ENCODE peak calls at places on chromosomes 2 and 18, in seven cellular contexts. One of them, this sample, is unnamed.

GRCh38 chr2:98009887-98010760 is 14.4 kb upstream of the TMEM131 start:
- DNase-seq in ovary: no peak
- DNase-seq in bronchial epithelial cell: no peak
- DNase-seq in CD8-positive, alpha-beta T cell: no peak
- DNase-seq in IMR-90: no peak
- DNase-seq in OCI-LY7: peak; percentile 60
- DNase-seq in right lobe of liver: no peak
- DNase-seq in this sample: no peak

GRCh38 chr2:202071107-202071506 is 1.9 kb upstream of the KIAA2012 start:
- DNase-seq in ovary: no peak
- DNase-seq in bronchial epithelial cell: no peak
- DNase-seq in CD8-positive, alpha-beta T cell: no peak
- DNase-seq in IMR-90: no peak
- DNase-seq in OCI-LY7: no peak
- DNase-seq in right lobe of liver: no peak
- DNase-seq in this sample: no peak

GRCh38 chr2:104897515-104898184 is 43.7 kb downstream of the POU3F3 start:
- DNase-seq in ovary: no peak
- DNase-seq in bronchial epithelial cell: peak; percentile 17
- DNase-seq in CD8-positive, alpha-beta T cell: no peak
- DNase-seq in IMR-90: peak; percentile 25
- DNase-seq in OCI-LY7: no peak
- DNase-seq in right lobe of liver: no peak
- DNase-seq in this sample: peak; percentile 2

GRCh38 chr2:175111200-175111657 is 56.8 kb downstream of the ATF2 start:
- DNase-seq in ovary: no peak
- DNase-seq in bronchial epithelial cell: peak; percentile 66
- DNase-seq in CD8-positive, alpha-beta T cell: no peak
- DNase-seq in IMR-90: peak; percentile 49
- DNase-seq in OCI-LY7: peak; percentile 57
- DNase-seq in right lobe of liver: no peak
- DNase-seq in this sample: peak; percentile 67

GRCh38 chr2:20223345-20224190 is 1.4 kb downstream of the SDC1 start:
- DNase-seq in ovary: peak; percentile 33
- DNase-seq in bronchial epithelial cell: no peak
- DNase-seq in CD8-positive, alpha-beta T cell: no peak
- DNase-seq in IMR-90: peak; percentile 42
- DNase-seq in OCI-LY7: no peak
- DNase-seq in right lobe of liver: peak; percentile 66
- DNase-seq in this sample: peak; percentile 49

GRCh38 chr18:63322908-63323634 is 3.5 kb upstream of the BCL2 start:
- DNase-seq in ovary: peak; percentile 75
- DNase-seq in bronchial epithelial cell: peak; percentile 58
- DNase-seq in CD8-positive, alpha-beta T cell: peak; percentile 69
- DNase-seq in IMR-90: peak; percentile 73
- DNase-seq in OCI-LY7: peak; percentile 66
- DNase-seq in right lobe of liver: peak; percentile 62
- DNase-seq in this sample: peak; percentile 87

GRCh38 chr2:179991344-179991743 is 15.8 kb downstream of the CWC22 start:
- DNase-seq in ovary: no peak
- DNase-seq in bronchial epithelial cell: no peak
- DNase-seq in CD8-positive, alpha-beta T cell: no peak
- DNase-seq in IMR-90: no peak
- DNase-seq in OCI-LY7: peak; percentile 24
- DNase-seq in right lobe of liver: no peak
- DNase-seq in this sample: no peak

GRCh38 chr2:174750923-174751441 is 13.3 kb downstream of the CHRNA1 start:
- DNase-seq in ovary: no peak
- DNase-seq in bronchial epithelial cell: no peak
- DNase-seq in CD8-positive, alpha-beta T cell: peak; percentile 57
- DNase-seq in IMR-90: no peak
- DNase-seq in OCI-LY7: peak; percentile 5
- DNase-seq in right lobe of liver: no peak
- DNase-seq in this sample: no peak

GRCh38 chr18:79498662-79499061 is 102.9 kb downstream of the NFATC1 start:
- DNase-seq in ovary: peak; percentile 1
- DNase-seq in bronchial epithelial cell: no peak
- DNase-seq in CD8-positive, alpha-beta T cell: no peak
- DNase-seq in IMR-90: no peak
- DNase-seq in OCI-LY7: no peak
- DNase-seq in right lobe of liver: peak; percentile 6
- DNase-seq in this sample: no peak

GRCh38 chr18:10477121-10477862 is 22.9 kb downstream of the APCDD1 start:
- DNase-seq in ovary: no peak
- DNase-seq in bronchial epithelial cell: no peak
- DNase-seq in CD8-positive, alpha-beta T cell: no peak
- DNase-seq in IMR-90: no peak
- DNase-seq in OCI-LY7: no peak
- DNase-seq in right lobe of liver: no peak
- DNase-seq in this sample: no peak

GRCh38 chr2:156199588-156199987 is 132.9 kb downstream of the NR4A2 start:
- DNase-seq in ovary: no peak
- DNase-seq in bronchial epithelial cell: peak; percentile 85
- DNase-seq in CD8-positive, alpha-beta T cell: no peak
- DNase-seq in IMR-90: no peak
- DNase-seq in OCI-LY7: no peak
- DNase-seq in right lobe of liver: no peak
- DNase-seq in this sample: no peak

GRCh38 chr2:223970343-223971128 is 13.3 kb downstream of the MRPL44 start:
- DNase-seq in ovary: peak; percentile 60
- DNase-seq in bronchial epithelial cell: peak; percentile 66
- DNase-seq in CD8-positive, alpha-beta T cell: peak; percentile 55
- DNase-seq in IMR-90: peak; percentile 67
- DNase-seq in OCI-LY7: peak; percentile 69
- DNase-seq in right lobe of liver: no peak
- DNase-seq in this sample: peak; percentile 85

GRCh38 chr2:75241696-75242095 is 42.4 kb upstream of the TACR1 start:
- DNase-seq in ovary: no peak
- DNase-seq in bronchial epithelial cell: peak; percentile 25
- DNase-seq in CD8-positive, alpha-beta T cell: no peak
- DNase-seq in IMR-90: peak; percentile 43
- DNase-seq in OCI-LY7: peak; percentile 21
- DNase-seq in right lobe of liver: no peak
- DNase-seq in this sample: peak; percentile 20

GRCh38 chr18:51479736-51480135 is 282.3 kb upstream of the MEX3C start:
- DNase-seq in ovary: no peak
- DNase-seq in bronchial epithelial cell: no peak
- DNase-seq in CD8-positive, alpha-beta T cell: no peak
- DNase-seq in IMR-90: no peak
- DNase-seq in OCI-LY7: no peak
- DNase-seq in right lobe of liver: no peak
- DNase-seq in this sample: no peak

GRCh38 chr2:113979172-113980128 is 89.6 kb downstream of the ACTR3 start:
- DNase-seq in ovary: no peak
- DNase-seq in bronchial epithelial cell: no peak
- DNase-seq in CD8-positive, alpha-beta T cell: peak; percentile 56
- DNase-seq in IMR-90: no peak
- DNase-seq in OCI-LY7: peak; percentile 13
- DNase-seq in right lobe of liver: no peak
- DNase-seq in this sample: no peak

GRCh38 chr2:41856946-41857345 is 190.9 kb upstream of the PKDCC start:
- DNase-seq in ovary: no peak
- DNase-seq in bronchial epithelial cell: no peak
- DNase-seq in CD8-positive, alpha-beta T cell: no peak
- DNase-seq in IMR-90: no peak
- DNase-seq in OCI-LY7: no peak
- DNase-seq in right lobe of liver: no peak
- DNase-seq in this sample: no peak

GRCh38 chr2:25168256-25169072 is at the start of gene POMC:
- DNase-seq in ovary: no peak
- DNase-seq in bronchial epithelial cell: peak; percentile 6
- DNase-seq in CD8-positive, alpha-beta T cell: peak; percentile 70
- DNase-seq in IMR-90: peak; percentile 21
- DNase-seq in OCI-LY7: no peak
- DNase-seq in right lobe of liver: no peak
- DNase-seq in this sample: peak; percentile 17

GRCh38 chr2:230684222-230685164 is 28.1 kb upstream of the CAB39 start:
- DNase-seq in ovary: no peak
- DNase-seq in bronchial epithelial cell: peak; percentile 93
- DNase-seq in CD8-positive, alpha-beta T cell: no peak
- DNase-seq in IMR-90: peak; percentile 79
- DNase-seq in OCI-LY7: no peak
- DNase-seq in right lobe of liver: no peak
- DNase-seq in this sample: peak; percentile 15
- H3K4me3 ChIP-seq in ovary: no peak overlapping the region
- H3K4me3 ChIP-seq in bronchial epithelial cell: no peak overlapping the region
- H3K4me3 ChIP-seq in CD8-positive, alpha-beta T cell: no peak overlapping the region
- H3K4me3 ChIP-seq in IMR-90: no peak overlapping the region
- H3K4me3 ChIP-seq in OCI-LY7: no peak overlapping the region
- H3K4me3 ChIP-seq in right lobe of liver: no peak overlapping the region
- H3K4me3 ChIP-seq in this sample: no peak overlapping the region

GRCh38 chr2:125516496-125517109 is 1139.4 kb upstream of the GYPC start:
- DNase-seq in ovary: no peak
- DNase-seq in bronchial epithelial cell: peak; percentile 11
- DNase-seq in CD8-positive, alpha-beta T cell: no peak
- DNase-seq in IMR-90: peak; percentile 1
- DNase-seq in OCI-LY7: peak; percentile 40
- DNase-seq in right lobe of liver: no peak
- DNase-seq in this sample: no peak
- TF ChIP-seq CTCF in ovary: no peak
- TF ChIP-seq CTCF in bronchial epithelial cell: peak; percentile 41
- TF ChIP-seq CTCF in CD8-positive, alpha-beta T cell: no peak
- TF ChIP-seq CTCF in IMR-90: peak; percentile 53
- TF ChIP-seq CTCF in OCI-LY7: peak; percentile 83
- TF ChIP-seq CTCF in right lobe of liver: peak; percentile 60
- TF ChIP-seq CTCF in this sample: peak; percentile 36

DNA sequence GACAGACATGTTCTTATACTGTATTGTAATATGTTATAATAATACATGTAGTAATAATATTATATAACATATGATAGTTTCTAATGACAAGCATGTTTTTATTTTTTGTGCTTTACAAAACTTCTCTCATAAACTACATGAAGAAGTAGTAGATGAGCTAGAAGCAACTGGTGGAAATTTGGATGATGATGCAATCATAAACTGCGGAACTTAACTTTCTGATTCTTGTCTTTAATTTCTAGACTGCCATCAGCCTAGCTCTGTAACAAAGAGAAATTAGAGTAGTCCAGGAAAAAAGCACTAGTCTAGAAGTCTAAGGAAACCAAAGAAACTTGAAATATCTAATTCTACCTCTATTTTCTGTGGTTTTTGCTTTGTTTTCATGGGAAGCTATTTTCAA is 71.0 kb upstream of the SPATS2L start:
- DNase-seq in ovary: no peak
- DNase-seq in bronchial epithelial cell: no peak
- DNase-seq in CD8-positive, alpha-beta T cell: no peak
- DNase-seq in IMR-90: no peak
- DNase-seq in OCI-LY7: no peak
- DNase-seq in right lobe of liver: no peak
- DNase-seq in this sample: no peak
- H3K4me3 ChIP-seq in ovary: no peak overlapping the region
- H3K4me3 ChIP-seq in bronchial epithelial cell: no peak overlapping the region
- H3K4me3 ChIP-seq in CD8-positive, alpha-beta T cell: no peak overlapping the region
- H3K4me3 ChIP-seq in IMR-90: no peak overlapping the region
- H3K4me3 ChIP-seq in OCI-LY7: no peak overlapping the region
- H3K4me3 ChIP-seq in right lobe of liver: no peak overlapping the region
- H3K4me3 ChIP-seq in this sample: no peak overlapping the region

GRCh38 chr2:71610671-71611070 is 157.3 kb downstream of the DYSF start:
- DNase-seq in ovary: peak; percentile 9
- DNase-seq in bronchial epithelial cell: no peak
- DNase-seq in CD8-positive, alpha-beta T cell: peak; percentile 40
- DNase-seq in IMR-90: no peak
- DNase-seq in OCI-LY7: no peak
- DNase-seq in right lobe of liver: peak; percentile 34
- DNase-seq in this sample: no peak

GRCh38 chr2:71609441-71609840 is 156.1 kb downstream of the DYSF start:
- DNase-seq in ovary: peak; percentile 1
- DNase-seq in bronchial epithelial cell: peak; percentile 22
- DNase-seq in CD8-positive, alpha-beta T cell: peak; percentile 21
- DNase-seq in IMR-90: no peak
- DNase-seq in OCI-LY7: no peak
- DNase-seq in right lobe of liver: peak; percentile 26
- DNase-seq in this sample: no peak

GRCh38 chr2:71611247-71611646 is 157.9 kb downstream of the DYSF start:
- DNase-seq in ovary: no peak
- DNase-seq in bronchial epithelial cell: no peak
- DNase-seq in CD8-positive, alpha-beta T cell: peak; percentile 34
- DNase-seq in IMR-90: no peak
- DNase-seq in OCI-LY7: no peak
- DNase-seq in right lobe of liver: peak; percentile 42
- DNase-seq in this sample: no peak

GRCh38 chr2:71609029-71609428 is 155.7 kb downstream of the DYSF start:
- DNase-seq in ovary: peak; percentile 2
- DNase-seq in bronchial epithelial cell: no peak
- DNase-seq in CD8-positive, alpha-beta T cell: peak; percentile 9
- DNase-seq in IMR-90: no peak
- DNase-seq in OCI-LY7: no peak
- DNase-seq in right lobe of liver: peak; percentile 33
- DNase-seq in this sample: no peak

GRCh38 chr2:71609958-71610357 is 156.6 kb downstream of the DYSF start:
- DNase-seq in ovary: peak; percentile 4
- DNase-seq in bronchial epithelial cell: peak; percentile 33
- DNase-seq in CD8-positive, alpha-beta T cell: no peak
- DNase-seq in IMR-90: peak; percentile 54
- DNase-seq in OCI-LY7: peak; percentile 34
- DNase-seq in right lobe of liver: no peak
- DNase-seq in this sample: peak; percentile 53
- TF ChIP-seq CTCF in ovary: no peak
- TF ChIP-seq CTCF in bronchial epithelial cell: no peak
- TF ChIP-seq CTCF in CD8-positive, alpha-beta T cell: no peak
- TF ChIP-seq CTCF in IMR-90: peak; percentile 49
- TF ChIP-seq CTCF in OCI-LY7: peak; percentile 72
- TF ChIP-seq CTCF in right lobe of liver: peak; percentile 41
- TF ChIP-seq CTCF in this sample: peak; percentile 30

GRCh38 chr2:54673501-54673998 is 49.9 kb upstream of the EML6 start:
- DNase-seq in ovary: peak; percentile 89
- DNase-seq in bronchial epithelial cell: peak; percentile 94
- DNase-seq in CD8-positive, alpha-beta T cell: peak; percentile 53
- DNase-seq in IMR-90: no peak
- DNase-seq in OCI-LY7: no peak
- DNase-seq in right lobe of liver: peak; percentile 69
- DNase-seq in this sample: peak; percentile 94
- H3K4me3 ChIP-seq in ovary: no peak overlapping the region
- H3K4me3 ChIP-seq in bronchial epithelial cell: peak overlapping the region; percentile 14
- H3K4me3 ChIP-seq in CD8-positive, alpha-beta T cell: no peak overlapping the region
- H3K4me3 ChIP-seq in IMR-90: no peak overlapping the region
- H3K4me3 ChIP-seq in OCI-LY7: no peak overlapping the region
- H3K4me3 ChIP-seq in right lobe of liver: no peak overlapping the region
- H3K4me3 ChIP-seq in this sample: peak overlapping the region; percentile 18

DNA sequence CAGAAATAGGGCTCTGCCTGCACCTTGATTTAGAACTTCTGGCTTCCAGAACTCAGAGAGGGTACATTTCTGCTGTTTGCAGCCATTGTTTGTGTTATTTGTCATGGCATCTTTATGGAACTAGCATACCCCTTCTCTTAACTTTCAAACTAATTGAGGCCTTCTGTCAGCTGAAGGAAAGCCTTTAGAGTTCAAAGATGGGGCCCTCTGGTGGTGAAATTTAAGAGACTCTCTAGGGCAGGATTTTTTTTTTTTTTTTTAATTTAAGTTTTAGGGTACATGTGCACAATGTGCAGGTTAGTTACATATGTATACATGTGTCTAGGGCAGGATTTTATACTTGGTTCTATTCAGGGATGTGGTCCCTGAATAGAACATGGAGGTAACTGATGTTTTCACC is 260.6 kb upstream of the LINC00305 start:
- DNase-seq in ovary: no peak
- DNase-seq in bronchial epithelial cell: peak; percentile 0
- DNase-seq in CD8-positive, alpha-beta T cell: no peak
- DNase-seq in IMR-90: no peak
- DNase-seq in OCI-LY7: peak; percentile 33
- DNase-seq in right lobe of liver: no peak
- DNase-seq in this sample: no peak
- TF ChIP-seq CTCF in ovary: no peak
- TF ChIP-seq CTCF in bronchial epithelial cell: peak; percentile 8
- TF ChIP-seq CTCF in CD8-positive, alpha-beta T cell: no peak
- TF ChIP-seq CTCF in IMR-90: no peak
- TF ChIP-seq CTCF in OCI-LY7: peak; percentile 66
- TF ChIP-seq CTCF in right lobe of liver: peak; percentile 59
- TF ChIP-seq CTCF in this sample: no peak